ENCODE peak calls at places on chromosomes 3 and 15, in six cellular contexts. L is aorta, D is neuronal stem cell, I is SK-N-SH, V is fibroblast of lung, M is body of pancreas. Z is an unnamed sample.

GRCh38 chr15:58167095-58167591 is 29.0 kb downstream of the AQP9 start:
- DNase-seq in D (no peak), L (no peak), I (no peak), V (no peak), M (no peak), Z (no peak)

GRCh38 chr15:51776952-51777574 is 25.7 kb downstream of the TMOD2 start:
- DNase-seq in M (peak; percentile 71), L (no peak), I (peak; percentile 66), D (peak; percentile 58), V (peak; percentile 59), Z (peak; percentile 84)

GRCh38 chr3:23442598-23443383 is 239.7 kb downstream of the UBE2E2 start:
- DNase-seq in V (peak; percentile 46), M (no peak), L (no peak), I (peak; percentile 17), D (no peak), Z (no peak)

GRCh38 chr3:14253022-14253761 is 74.6 kb downstream of the LSM3 start:
- DNase-seq in D (no peak), V (peak; percentile 84), L (peak; percentile 67), M (no peak), I (no peak), Z (no peak)

GRCh38 chr3:105611304-105612192 is 244.8 kb downstream of the ALCAM start:
- DNase-seq in L (no peak), I (no peak), D (no peak), V (no peak), M (peak; percentile 64), Z (no peak)

GRCh38 chr3:136817448-136817847 is 1.5 kb upstream of the SLC35G2 start:
- DNase-seq in I (no peak), L (no peak), M (no peak), D (no peak), V (peak; percentile 17), Z (no peak)

GRCh38 chr3:163056874-163057497 is 1560.4 kb downstream of the OTOL1 start:
- DNase-seq in L (no peak), M (peak; percentile 16), V (peak; percentile 6), D (peak; percentile 41), I (peak; percentile 47), Z (peak; percentile 78)

GRCh38 chr15:70507772-70508351 is 255.5 kb downstream of the UACA start:
- DNase-seq in D (no peak), V (peak; percentile 76), I (no peak), L (no peak), M (no peak), Z (no peak)

GRCh38 chr3:29240248-29240647 is 40.6 kb upstream of the RBMS3 start:
- DNase-seq in M (no peak), V (peak; percentile 77), I (no peak), L (no peak), D (no peak), Z (no peak)

GRCh38 chr3:126446301-126446700 is 29.4 kb downstream of the ZXDC start:
- DNase-seq in M (no peak), V (no peak), D (no peak), L (peak; percentile 40), I (no peak), Z (peak; percentile 68)

GRCh38 chr15:95458736-95459135 is 871.8 kb upstream of the NR2F2 start:
- DNase-seq in D (no peak), M (no peak), L (no peak), I (no peak), V (no peak), Z (no peak)

GRCh38 chr3:2166552-2166951 is 67.9 kb downstream of the CNTN4 start:
- DNase-seq in I (peak; percentile 26), M (no peak), D (no peak), L (no peak), V (no peak), Z (no peak)

GRCh38 chr3:122797291-122797690 is 2.4 kb downstream of the SLC49A4 start:
- DNase-seq in V (peak; percentile 2), M (no peak), L (no peak), I (no peak), D (no peak), Z (no peak)

GRCh38 chr15:77224352-77224751 is 153.4 kb upstream of the TSPAN3 start:
- DNase-seq in V (no peak), L (no peak), M (no peak), I (no peak), D (peak; percentile 17), Z (no peak)

GRCh38 chr3:129378949-129379348 is 49.5 kb downstream of the EFCAB12 start:
- DNase-seq in V (no peak), I (no peak), D (no peak), M (no peak), L (peak; percentile 2), Z (no peak)

GRCh38 chr3:9780451-9780797 is 10.7 kb upstream of the CAMK1 start:
- DNase-seq in L (peak; percentile 61), I (no peak), M (no peak), D (no peak), V (no peak), Z (no peak)

GRCh38 chr15:85580914-85581313 is 200.5 kb downstream of the AKAP13 start:
- DNase-seq in V (no peak), M (peak; percentile 65), I (no peak), D (no peak), L (no peak), Z (no peak)

GRCh38 chr3:29585368-29585767 is 304.5 kb downstream of the RBMS3 start:
- DNase-seq in V (no peak), I (no peak), M (no peak), D (no peak), L (no peak), Z (no peak)

GRCh38 chr3:122577409-122578028 is at the start of gene PARP15:
- DNase-seq in L (peak; percentile 76), I (peak; percentile 30), M (no peak), D (no peak), V (peak; percentile 27), Z (peak; percentile 74)

GRCh38 chr15:62601779-62602540 is 436.9 kb upstream of the C2CD4B start:
- DNase-seq in M (no peak), V (no peak), D (no peak), L (no peak), I (no peak), Z (no peak)

GRCh38 chr3:60580826-60581225 is 670.4 kb downstream of the FHIT start:
- DNase-seq in M (no peak), D (no peak), V (no peak), I (no peak), L (no peak), Z (no peak)

GRCh38 chr15:99961011-99961441 is 227.8 kb upstream of the LYSMD4 start:
- DNase-seq in L (no peak), D (no peak), V (no peak), I (no peak), M (peak; percentile 41), Z (peak; percentile 85)

GRCh38 chr3:128064962-128065361 is 12.7 kb downstream of the SEC61A1 start:
- DNase-seq in M (no peak), V (no peak), D (no peak), I (no peak), L (no peak), Z (peak; percentile 16)

GRCh38 chr3:128066111-128066510 is 13.9 kb downstream of the SEC61A1 start:
- DNase-seq in V (no peak), I (no peak), L (no peak), M (no peak), D (no peak), Z (no peak)

GRCh38 chr3:128068156-128068620 is 16.0 kb downstream of the SEC61A1 start:
- DNase-seq in V (no peak), M (no peak), L (no peak), D (peak; percentile 50), I (peak; percentile 77), Z (peak; percentile 82)

GRCh38 chr3:128069271-128069670 is 17.0 kb downstream of the SEC61A1 start:
- DNase-seq in D (no peak), L (no peak), I (no peak), M (no peak), V (no peak), Z (peak; percentile 35)

DNA sequence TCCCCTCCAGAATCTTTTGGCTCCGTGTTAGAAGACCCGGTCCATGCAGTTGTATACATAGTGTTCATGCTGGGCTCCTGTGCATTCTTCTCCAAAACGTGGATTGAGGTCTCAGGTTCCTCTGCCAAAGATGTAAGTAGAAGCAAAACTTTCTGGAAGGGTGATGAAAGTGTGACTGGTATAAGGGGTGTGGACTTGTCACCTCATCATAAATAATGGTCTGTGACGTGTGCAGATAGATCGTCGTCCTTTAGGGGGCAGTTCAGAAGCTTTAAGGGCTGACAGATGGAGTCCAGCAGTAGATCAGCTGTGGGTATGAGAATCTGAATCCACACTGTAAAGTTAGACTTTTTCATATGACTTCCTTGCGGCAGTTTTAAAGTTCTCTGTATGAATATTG is 15.2 kb downstream of the SEC61A1 start:
- DNase-seq in I (no peak), M (no peak), L (no peak), D (no peak), V (no peak), Z (peak; percentile 32)
- H3K36me3 ChIP-seq in I (peaks cover 78% of the 10 kb centered on the region), M (peaks cover 60% of the 10 kb centered on the region), L (peaks cover 23% of the 10 kb centered on the region), D (peaks cover 65% of the 10 kb centered on the region), V (peaks cover 56% of the 10 kb centered on the region), Z (peaks cover 94% of the 10 kb centered on the region)

DNA sequence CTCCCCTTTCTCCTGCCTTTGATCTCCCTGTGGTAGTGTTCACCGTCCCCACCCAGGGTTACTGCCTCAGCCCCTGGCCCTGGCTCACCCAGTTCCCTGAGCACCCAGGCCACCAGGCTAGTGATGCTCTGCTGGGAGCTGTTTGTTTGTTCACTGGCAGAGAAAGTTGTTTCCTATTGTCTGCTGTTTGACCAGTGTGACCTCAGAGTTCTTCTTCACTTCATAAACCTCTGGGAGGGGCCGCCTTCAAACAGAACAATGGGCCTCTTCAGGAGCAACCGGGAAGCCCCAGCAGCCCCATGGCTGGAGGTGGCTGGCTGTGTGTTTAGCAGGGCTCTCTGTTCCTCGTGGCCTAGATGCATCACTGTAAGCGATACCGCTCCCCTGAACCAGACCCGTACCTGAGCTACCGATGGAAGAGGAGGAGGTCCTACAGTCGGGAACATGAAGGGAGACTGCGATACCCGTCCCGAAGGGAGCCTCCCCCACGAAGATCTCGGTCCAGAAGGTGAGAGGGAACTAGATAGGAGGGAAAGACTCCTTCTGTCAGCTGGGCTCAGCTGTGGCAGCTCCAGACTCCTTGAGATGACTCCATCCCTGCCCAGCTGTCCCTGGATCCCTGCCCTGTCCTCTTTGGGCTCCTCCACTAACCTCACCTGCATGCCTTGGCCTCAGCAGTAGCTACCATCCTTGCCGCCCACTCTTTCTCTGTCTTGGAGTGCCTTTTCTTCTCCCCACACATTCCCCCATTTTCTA is 3.4 kb downstream of the CLK3 start:
- DNase-seq in I (no peak), V (no peak), L (no peak), D (no peak), M (no peak), Z (no peak)
- H3K27ac ChIP-seq in I (no peak overlapping the region), V (no peak overlapping the region), L (no peak overlapping the region), D (no peak overlapping the region), M (no peak overlapping the region), Z (no peak overlapping the region)

GRCh38 chr15:43383070-43383469 is 12.2 kb downstream of the TUBGCP4 start:
- DNase-seq in D (no peak), V (peak; percentile 37), L (no peak), M (no peak), I (no peak), Z (no peak)

DNA sequence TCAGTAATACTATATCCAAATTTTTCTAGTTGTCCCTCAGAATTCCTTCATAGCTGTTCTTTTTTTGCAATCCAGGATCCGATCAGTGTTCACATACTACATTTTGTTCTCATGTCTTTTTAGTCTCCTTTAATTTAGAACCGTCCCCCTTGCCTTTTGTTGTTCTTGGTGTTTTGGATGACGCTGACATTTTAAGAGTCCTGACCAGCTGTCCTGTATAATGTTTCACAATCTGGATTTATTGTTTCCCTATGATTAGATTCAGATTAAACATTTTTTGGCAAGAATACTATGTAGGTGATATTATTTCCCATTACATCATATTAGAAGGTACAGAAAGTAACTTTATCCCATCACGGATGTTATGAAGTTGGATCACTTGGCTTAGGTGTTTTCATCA is 11.4 kb downstream of the TUBGCP4 start:
- DNase-seq in M (no peak), D (no peak), L (no peak), I (no peak), V (no peak), Z (no peak)
- H3K36me3 ChIP-seq in M (peaks cover 28% of the 10 kb centered on the region), D (peaks cover 17% of the 10 kb centered on the region), L (peaks cover 8% of the 10 kb centered on the region), I (peaks cover 48% of the 10 kb centered on the region), V (peaks cover 4% of the 10 kb centered on the region), Z (peaks cover 74% of the 10 kb centered on the region)

GRCh38 chr3:11154036-11154952 is at the start of gene HRH1:
- DNase-seq in D (peak; percentile 24), I (peak; percentile 80), M (no peak), V (peak; percentile 30), L (peak; percentile 90), Z (no peak)
- H3K27ac ChIP-seq in D (no peak within 1 kb of the TSS), I (no peak within 1 kb of the TSS), M (no peak within 1 kb of the TSS), V (peak within 1 kb of the TSS; percentile 79), L (peak within 1 kb of the TSS; percentile 94), Z (no peak within 1 kb of the TSS)

Z was measured in endodermal cell.